ENCODE peak calls at places on chromosome 3, in five cellular contexts. One of them, this sample, is unnamed.

GRCh38 chr3:120418866-120419490 is 31.8 kb downstream of the FSTL1 start:
- DNase-seq in HCT116: peak; percentile 36
- DNase-seq in K562: no peak
- DNase-seq in HepG2: peak; percentile 76
- DNase-seq in GM12878: no peak
- DNase-seq in this sample: peak; percentile 58

GRCh38 chr3:45647148-45647619 is 42.0 kb upstream of the SACM1L start:
- DNase-seq in GM12878: no peak
- DNase-seq in HCT116: no peak
- DNase-seq in K562: no peak
- DNase-seq in HepG2: peak; percentile 86
- DNase-seq in this sample: no peak

GRCh38 chr3:142022381-142022780 is 127.0 kb downstream of the TFDP2 start:
- DNase-seq in HCT116: no peak
- DNase-seq in K562: peak; percentile 35
- DNase-seq in HepG2: no peak
- DNase-seq in GM12878: peak; percentile 45
- DNase-seq in this sample: peak; percentile 22

GRCh38 chr3:117281371-117281770 is 571.8 kb downstream of the TUSC7 start:
- DNase-seq in GM12878: no peak
- DNase-seq in HCT116: no peak
- DNase-seq in HepG2: no peak
- DNase-seq in K562: no peak
- DNase-seq in this sample: no peak

GRCh38 chr3:9875448-9875847 is 4.6 kb downstream of the CIDEC start:
- DNase-seq in GM12878: no peak
- DNase-seq in HCT116: no peak
- DNase-seq in K562: no peak
- DNase-seq in HepG2: no peak
- DNase-seq in this sample: no peak

GRCh38 chr3:171416061-171416460 is 44.1 kb downstream of the TNIK start:
- DNase-seq in K562: no peak
- DNase-seq in GM12878: no peak
- DNase-seq in HCT116: no peak
- DNase-seq in HepG2: no peak
- DNase-seq in this sample: no peak

GRCh38 chr3:65953881-65954733 is 84.6 kb downstream of the MAGI1 start:
- DNase-seq in HepG2: peak; percentile 89
- DNase-seq in GM12878: no peak
- DNase-seq in HCT116: no peak
- DNase-seq in K562: no peak
- DNase-seq in this sample: no peak

GRCh38 chr3:22474706-22475470 is 723.9 kb upstream of the ZNF385D start:
- DNase-seq in K562: no peak
- DNase-seq in GM12878: no peak
- DNase-seq in HCT116: no peak
- DNase-seq in HepG2: no peak
- DNase-seq in this sample: no peak

DNA sequence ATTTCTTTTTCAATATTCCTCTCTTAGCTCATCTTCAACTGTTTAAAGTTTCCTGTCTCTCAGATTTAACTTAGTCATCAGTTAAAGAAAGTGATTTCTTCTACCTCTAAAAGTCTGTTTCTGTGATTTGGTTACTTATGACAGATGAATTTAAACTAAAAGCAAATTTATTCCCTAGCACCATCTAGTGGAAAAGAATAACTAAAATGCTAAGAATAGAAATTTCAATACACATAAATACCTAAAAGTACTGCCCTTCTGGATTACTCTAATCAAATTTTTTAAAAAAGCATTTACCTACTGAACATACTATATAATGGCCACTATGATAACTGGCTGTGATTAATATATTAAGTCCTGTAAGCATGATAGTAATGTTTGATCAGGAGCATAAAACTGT is 14.0 kb upstream of the ZCWPW2 start:
- DNase-seq in GM12878: no peak
- DNase-seq in K562: no peak
- DNase-seq in HepG2: no peak
- DNase-seq in HCT116: no peak
- DNase-seq in this sample: no peak
- H3K4me3 ChIP-seq in GM12878: no peak overlapping the region
- H3K4me3 ChIP-seq in K562: no peak overlapping the region
- H3K4me3 ChIP-seq in HepG2: no peak overlapping the region
- H3K4me3 ChIP-seq in HCT116: no peak overlapping the region
- H3K4me3 ChIP-seq in this sample: no peak overlapping the region

DNA sequence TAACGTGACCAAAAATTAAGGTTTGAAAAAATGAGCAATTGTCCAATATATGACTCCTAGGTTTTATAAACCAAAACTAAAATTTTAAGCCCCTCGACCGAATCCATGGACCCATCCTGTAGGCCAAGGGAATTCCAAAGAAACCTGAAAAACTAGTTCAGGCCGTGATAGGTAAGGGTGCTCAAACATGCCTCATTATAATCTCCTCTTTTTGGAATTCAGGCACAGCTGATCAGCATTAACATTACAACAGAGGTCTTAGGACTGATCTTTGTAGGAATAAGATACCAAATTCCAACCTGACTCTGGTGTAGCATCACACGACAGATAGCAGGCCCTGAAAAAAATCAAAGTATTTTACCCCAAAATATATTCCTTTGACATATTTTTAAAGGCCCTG is 155.7 kb downstream of the NEK10 start:
- DNase-seq in HCT116: no peak
- DNase-seq in K562: no peak
- DNase-seq in HepG2: no peak
- DNase-seq in GM12878: no peak
- DNase-seq in this sample: no peak
- TF ChIP-seq YY1 in HCT116: no peak
- TF ChIP-seq YY1 in K562: no peak
- TF ChIP-seq YY1 in HepG2: no peak
- TF ChIP-seq YY1 in GM12878: no peak
- TF ChIP-seq YY1 in this sample: no peak

GRCh38 chr3:186411994-186412393 is 50.0 kb upstream of the DGKG start:
- DNase-seq in K562: no peak
- DNase-seq in HepG2: no peak
- DNase-seq in HCT116: no peak
- DNase-seq in GM12878: no peak
- DNase-seq in this sample: no peak

GRCh38 chr3:186413615-186414415 is 51.8 kb upstream of the DGKG start:
- DNase-seq in HCT116: no peak
- DNase-seq in HepG2: no peak
- DNase-seq in K562: no peak
- DNase-seq in GM12878: peak; percentile 17
- DNase-seq in this sample: peak; percentile 30

GRCh38 chr3:186417791-186418190 is 55.8 kb upstream of the DGKG start:
- DNase-seq in GM12878: no peak
- DNase-seq in HepG2: no peak
- DNase-seq in K562: no peak
- DNase-seq in HCT116: no peak
- DNase-seq in this sample: no peak

GRCh38 chr3:186411089-186411488 is 49.1 kb upstream of the DGKG start:
- DNase-seq in HCT116: no peak
- DNase-seq in HepG2: no peak
- DNase-seq in K562: no peak
- DNase-seq in GM12878: no peak
- DNase-seq in this sample: no peak

DNA sequence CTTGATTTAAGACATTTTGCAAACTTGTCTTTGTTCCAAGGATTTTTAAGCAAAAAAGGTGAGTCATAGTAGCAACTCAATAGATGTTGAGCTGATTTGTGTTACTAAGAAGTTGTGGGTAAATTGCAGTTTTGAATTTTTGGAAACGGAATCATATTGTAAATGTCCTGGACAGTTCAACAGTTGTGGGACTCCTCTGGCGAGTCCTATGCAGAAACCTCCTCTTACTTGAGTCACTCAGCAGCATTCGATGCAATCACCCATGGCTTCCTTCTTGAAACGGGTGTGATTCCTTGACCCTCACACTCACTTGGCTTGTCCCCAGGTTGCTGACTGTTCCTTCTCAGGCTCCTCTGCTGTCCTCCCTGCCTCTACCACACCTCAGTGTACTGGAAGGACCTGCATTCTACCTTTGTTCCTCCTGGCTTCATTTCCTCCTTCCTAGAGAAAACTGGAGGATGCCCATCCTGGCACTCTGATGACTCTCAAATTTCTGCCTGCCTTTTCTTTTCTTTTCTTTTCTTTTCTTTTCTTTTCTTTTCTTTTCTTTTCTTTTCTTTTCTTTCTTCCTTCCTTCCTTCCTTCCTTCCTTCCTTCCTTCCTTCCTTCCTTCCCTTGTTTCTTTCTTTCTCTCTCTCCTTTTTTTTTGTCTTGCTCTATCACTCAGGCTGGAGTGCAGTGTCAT is 52.8 kb upstream of the DGKG start:
- DNase-seq in HCT116: no peak
- DNase-seq in K562: no peak
- DNase-seq in GM12878: no peak
- DNase-seq in HepG2: no peak
- DNase-seq in this sample: no peak
- TF ChIP-seq ZBTB33 in HCT116: no peak
- TF ChIP-seq ZBTB33 in K562: no peak
- TF ChIP-seq ZBTB33 in GM12878: no peak
- TF ChIP-seq ZBTB33 in HepG2: no peak
- TF ChIP-seq ZBTB33 in this sample: no peak

GRCh38 chr3:127544806-127545545 is 45.6 kb downstream of the TPRA1 start:
- DNase-seq in GM12878: no peak
- DNase-seq in K562: no peak
- DNase-seq in HepG2: no peak
- DNase-seq in HCT116: no peak
- DNase-seq in this sample: no peak

GRCh38 chr3:127545711-127546457 is 44.6 kb downstream of the TPRA1 start:
- DNase-seq in K562: no peak
- DNase-seq in HepG2: no peak
- DNase-seq in HCT116: no peak
- DNase-seq in GM12878: no peak
- DNase-seq in this sample: no peak

GRCh38 chr3:127547761-127548605 is 42.5 kb downstream of the TPRA1 start:
- DNase-seq in GM12878: no peak
- DNase-seq in K562: peak; percentile 79
- DNase-seq in HCT116: peak; percentile 29
- DNase-seq in HepG2: peak; percentile 14
- DNase-seq in this sample: peak; percentile 96

GRCh38 chr3:127546517-127546916 is 44.0 kb downstream of the TPRA1 start:
- DNase-seq in HCT116: no peak
- DNase-seq in HepG2: no peak
- DNase-seq in GM12878: no peak
- DNase-seq in K562: no peak
- DNase-seq in this sample: no peak

GRCh38 chr3:127546970-127547733 is 43.4 kb downstream of the TPRA1 start:
- DNase-seq in HCT116: no peak
- DNase-seq in HepG2: no peak
- DNase-seq in K562: no peak
- DNase-seq in GM12878: no peak
- DNase-seq in this sample: peak; percentile 74
- H3K4me3 ChIP-seq in HCT116: no peak overlapping the region
- H3K4me3 ChIP-seq in HepG2: peak overlapping the region; percentile 33
- H3K4me3 ChIP-seq in K562: no peak overlapping the region
- H3K4me3 ChIP-seq in GM12878: no peak overlapping the region
- H3K4me3 ChIP-seq in this sample: no peak overlapping the region

DNA sequence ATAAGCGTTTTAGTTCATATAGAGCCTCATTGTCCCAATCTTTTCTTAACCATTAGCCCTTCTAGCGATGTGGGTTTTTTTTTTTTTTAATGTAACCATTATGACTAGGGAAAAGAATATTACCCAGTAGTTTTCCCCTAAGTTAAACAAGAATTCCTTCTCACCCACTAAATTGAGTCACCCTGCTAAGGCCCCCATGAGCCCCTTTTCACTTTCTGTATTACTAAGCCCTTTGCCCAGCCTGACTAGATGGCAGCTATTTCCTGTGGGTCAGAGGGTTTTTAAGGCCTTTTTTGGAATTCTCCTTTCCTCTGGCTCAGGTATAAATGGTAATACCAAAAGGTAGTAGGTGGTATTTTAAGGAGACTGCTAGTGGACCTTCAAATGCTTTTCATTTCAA is 229.2 kb upstream of the CTNNB1 start:
- DNase-seq in K562: no peak
- DNase-seq in GM12878: no peak
- DNase-seq in HepG2: no peak
- DNase-seq in HCT116: no peak
- DNase-seq in this sample: no peak
- TF ChIP-seq YY1 in K562: no peak
- TF ChIP-seq YY1 in GM12878: no peak
- TF ChIP-seq YY1 in HepG2: no peak
- TF ChIP-seq YY1 in HCT116: no peak
- TF ChIP-seq YY1 in this sample: no peak

DNA sequence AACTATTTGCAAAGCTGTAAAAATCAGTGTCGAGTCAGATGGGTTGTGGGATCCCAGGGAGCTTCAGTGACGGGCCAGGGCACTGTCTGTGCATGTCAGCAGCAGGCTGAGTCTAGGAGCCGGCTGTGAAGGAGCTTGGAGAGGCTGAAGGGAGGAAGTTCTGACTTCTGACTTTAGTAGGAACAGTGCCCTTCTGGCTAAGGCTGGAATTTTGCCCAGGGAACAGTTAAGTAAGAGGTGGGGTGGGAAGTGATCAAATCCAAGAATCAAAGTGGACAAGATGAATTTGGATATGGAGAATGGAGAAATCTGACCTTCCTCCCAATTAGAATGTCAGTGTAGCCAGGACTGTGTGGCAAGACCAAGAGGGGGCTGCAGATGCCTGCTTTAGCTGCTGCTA is 77.9 kb downstream of the ABHD5 start:
- DNase-seq in HCT116: no peak
- DNase-seq in GM12878: no peak
- DNase-seq in HepG2: no peak
- DNase-seq in K562: no peak
- DNase-seq in this sample: no peak
- TF ChIP-seq ZBTB33 in HCT116: no peak
- TF ChIP-seq ZBTB33 in GM12878: no peak
- TF ChIP-seq ZBTB33 in HepG2: no peak
- TF ChIP-seq ZBTB33 in K562: no peak
- TF ChIP-seq ZBTB33 in this sample: no peak

DNA sequence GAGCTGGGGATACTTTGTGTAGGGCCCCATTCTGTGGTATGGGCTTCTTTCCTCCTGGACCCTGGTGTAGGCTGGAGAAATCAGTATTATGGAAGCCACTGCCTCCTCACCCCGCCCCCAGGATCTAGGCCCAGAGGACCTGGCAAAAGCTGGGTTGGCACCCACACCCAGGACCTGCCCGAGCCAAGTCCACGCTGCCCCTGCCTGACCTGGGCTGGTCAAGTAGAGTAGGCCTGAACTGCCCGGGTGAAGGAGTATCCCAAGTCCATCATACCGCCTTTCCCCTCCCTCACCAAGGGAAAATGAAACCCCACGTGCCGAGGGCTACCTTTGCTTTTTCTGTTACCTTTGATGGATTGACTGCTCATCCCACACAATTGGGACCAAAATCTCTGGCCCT is 37.7 kb upstream of the TRAK1 start:
- DNase-seq in HCT116: no peak
- DNase-seq in HepG2: no peak
- DNase-seq in K562: no peak
- DNase-seq in GM12878: no peak
- DNase-seq in this sample: no peak
- H3K4me3 ChIP-seq in HCT116: no peak overlapping the region
- H3K4me3 ChIP-seq in HepG2: peak overlapping the region; percentile 70
- H3K4me3 ChIP-seq in K562: no peak overlapping the region
- H3K4me3 ChIP-seq in GM12878: no peak overlapping the region
- H3K4me3 ChIP-seq in this sample: no peak overlapping the region

This sample was measured in SK-N-SH.